ENCODE peak calls at places on chromosome 10, in eight cellular contexts. One of them, this sample, is unnamed.

GRCh38 chr10:43110318-43111071 is 27.8 kb upstream of the CSGALNACT2 start:
- DNase-seq in cerebellar cortex: no peak
- DNase-seq in HCT116: no peak
- DNase-seq in astrocyte of the hippocampus: peak; percentile 52
- DNase-seq in Right ventricle myocardium superior: peak; percentile 65
- DNase-seq in stimulated activated CD4-positive, alpha-beta T cell treated with anti-CD3 and anti-CD28 coated beads, Interleukin-2, amount 100 ng/mL, for 24 hours: no peak
- DNase-seq in NCI-H2171 treated with DMSO at 0.1 percent for 48 hours: no peak
- DNase-seq in activated CD4-positive, CD25-positive, alpha-beta regulatory T cell treated with anti-CD3 and anti-CD28 coated beads, Interleukin-2, amount 50 U/mL, for 16 hours: no peak
- DNase-seq in this sample: peak; percentile 75

GRCh38 chr10:21488246-21488953 is 37.1 kb downstream of the SKIDA1 start:
- DNase-seq in stimulated activated CD4-positive, alpha-beta T cell treated with anti-CD3 and anti-CD28 coated beads, Interleukin-2, amount 100 ng/mL, for 24 hours: no peak
- DNase-seq in Right ventricle myocardium superior: no peak
- DNase-seq in cerebellar cortex: no peak
- DNase-seq in activated CD4-positive, CD25-positive, alpha-beta regulatory T cell treated with anti-CD3 and anti-CD28 coated beads, Interleukin-2, amount 50 U/mL, for 16 hours: no peak
- DNase-seq in astrocyte of the hippocampus: peak; percentile 53
- DNase-seq in NCI-H2171 treated with DMSO at 0.1 percent for 48 hours: peak; percentile 72
- DNase-seq in HCT116: no peak
- DNase-seq in this sample: no peak

GRCh38 chr10:17214991-17215781 is 12.9 kb upstream of the VIM start:
- DNase-seq in cerebellar cortex: no peak
- DNase-seq in HCT116: peak; percentile 83
- DNase-seq in NCI-H2171 treated with DMSO at 0.1 percent for 48 hours: no peak
- DNase-seq in activated CD4-positive, CD25-positive, alpha-beta regulatory T cell treated with anti-CD3 and anti-CD28 coated beads, Interleukin-2, amount 50 U/mL, for 16 hours: no peak
- DNase-seq in astrocyte of the hippocampus: peak; percentile 92
- DNase-seq in Right ventricle myocardium superior: no peak
- DNase-seq in stimulated activated CD4-positive, alpha-beta T cell treated with anti-CD3 and anti-CD28 coated beads, Interleukin-2, amount 100 ng/mL, for 24 hours: no peak
- DNase-seq in this sample: no peak

GRCh38 chr10:80530251-80530650 is 7.5 kb upstream of the SH2D4B start:
- DNase-seq in astrocyte of the hippocampus: peak; percentile 27
- DNase-seq in cerebellar cortex: no peak
- DNase-seq in stimulated activated CD4-positive, alpha-beta T cell treated with anti-CD3 and anti-CD28 coated beads, Interleukin-2, amount 100 ng/mL, for 24 hours: peak; percentile 54
- DNase-seq in activated CD4-positive, CD25-positive, alpha-beta regulatory T cell treated with anti-CD3 and anti-CD28 coated beads, Interleukin-2, amount 50 U/mL, for 16 hours: no peak
- DNase-seq in HCT116: peak; percentile 27
- DNase-seq in NCI-H2171 treated with DMSO at 0.1 percent for 48 hours: no peak
- DNase-seq in Right ventricle myocardium superior: no peak
- DNase-seq in this sample: peak; percentile 53

GRCh38 chr10:68871105-68871711 is 29.9 kb upstream of the DDX50 start:
- DNase-seq in Right ventricle myocardium superior: no peak
- DNase-seq in NCI-H2171 treated with DMSO at 0.1 percent for 48 hours: peak; percentile 51
- DNase-seq in activated CD4-positive, CD25-positive, alpha-beta regulatory T cell treated with anti-CD3 and anti-CD28 coated beads, Interleukin-2, amount 50 U/mL, for 16 hours: no peak
- DNase-seq in stimulated activated CD4-positive, alpha-beta T cell treated with anti-CD3 and anti-CD28 coated beads, Interleukin-2, amount 100 ng/mL, for 24 hours: no peak
- DNase-seq in astrocyte of the hippocampus: peak; percentile 72
- DNase-seq in cerebellar cortex: no peak
- DNase-seq in HCT116: no peak
- DNase-seq in this sample: no peak

GRCh38 chr10:104080762-104081161 is 4.9 kb downstream of the COL17A1 start:
- DNase-seq in activated CD4-positive, CD25-positive, alpha-beta regulatory T cell treated with anti-CD3 and anti-CD28 coated beads, Interleukin-2, amount 50 U/mL, for 16 hours: no peak
- DNase-seq in HCT116: peak; percentile 59
- DNase-seq in Right ventricle myocardium superior: no peak
- DNase-seq in astrocyte of the hippocampus: no peak
- DNase-seq in cerebellar cortex: no peak
- DNase-seq in stimulated activated CD4-positive, alpha-beta T cell treated with anti-CD3 and anti-CD28 coated beads, Interleukin-2, amount 100 ng/mL, for 24 hours: no peak
- DNase-seq in NCI-H2171 treated with DMSO at 0.1 percent for 48 hours: peak; percentile 29
- DNase-seq in this sample: no peak

GRCh38 chr10:113441220-113441619 is 111.6 kb upstream of the HABP2 start:
- DNase-seq in astrocyte of the hippocampus: no peak
- DNase-seq in HCT116: no peak
- DNase-seq in activated CD4-positive, CD25-positive, alpha-beta regulatory T cell treated with anti-CD3 and anti-CD28 coated beads, Interleukin-2, amount 50 U/mL, for 16 hours: no peak
- DNase-seq in cerebellar cortex: no peak
- DNase-seq in stimulated activated CD4-positive, alpha-beta T cell treated with anti-CD3 and anti-CD28 coated beads, Interleukin-2, amount 100 ng/mL, for 24 hours: no peak
- DNase-seq in NCI-H2171 treated with DMSO at 0.1 percent for 48 hours: no peak
- DNase-seq in Right ventricle myocardium superior: no peak
- DNase-seq in this sample: no peak

GRCh38 chr10:106515206-106515790 is 649.2 kb downstream of the SORCS1 start:
- DNase-seq in astrocyte of the hippocampus: peak; percentile 71
- DNase-seq in HCT116: no peak
- DNase-seq in cerebellar cortex: no peak
- DNase-seq in stimulated activated CD4-positive, alpha-beta T cell treated with anti-CD3 and anti-CD28 coated beads, Interleukin-2, amount 100 ng/mL, for 24 hours: no peak
- DNase-seq in activated CD4-positive, CD25-positive, alpha-beta regulatory T cell treated with anti-CD3 and anti-CD28 coated beads, Interleukin-2, amount 50 U/mL, for 16 hours: no peak
- DNase-seq in NCI-H2171 treated with DMSO at 0.1 percent for 48 hours: no peak
- DNase-seq in Right ventricle myocardium superior: no peak
- DNase-seq in this sample: no peak

GRCh38 chr10:79434816-79435215 is 10.6 kb downstream of the ZCCHC24 start:
- DNase-seq in stimulated activated CD4-positive, alpha-beta T cell treated with anti-CD3 and anti-CD28 coated beads, Interleukin-2, amount 100 ng/mL, for 24 hours: no peak
- DNase-seq in cerebellar cortex: no peak
- DNase-seq in HCT116: no peak
- DNase-seq in Right ventricle myocardium superior: peak; percentile 54
- DNase-seq in astrocyte of the hippocampus: peak; percentile 76
- DNase-seq in NCI-H2171 treated with DMSO at 0.1 percent for 48 hours: no peak
- DNase-seq in activated CD4-positive, CD25-positive, alpha-beta regulatory T cell treated with anti-CD3 and anti-CD28 coated beads, Interleukin-2, amount 50 U/mL, for 16 hours: no peak
- DNase-seq in this sample: no peak

GRCh38 chr10:86434651-86435050 is 68.1 kb upstream of the GRID1 start:
- DNase-seq in astrocyte of the hippocampus: no peak
- DNase-seq in cerebellar cortex: no peak
- DNase-seq in HCT116: no peak
- DNase-seq in Right ventricle myocardium superior: no peak
- DNase-seq in activated CD4-positive, CD25-positive, alpha-beta regulatory T cell treated with anti-CD3 and anti-CD28 coated beads, Interleukin-2, amount 50 U/mL, for 16 hours: no peak
- DNase-seq in NCI-H2171 treated with DMSO at 0.1 percent for 48 hours: no peak
- DNase-seq in stimulated activated CD4-positive, alpha-beta T cell treated with anti-CD3 and anti-CD28 coated beads, Interleukin-2, amount 100 ng/mL, for 24 hours: no peak
- DNase-seq in this sample: no peak

GRCh38 chr10:29651767-29652166 is 17.0 kb upstream of the SVIL start:
- DNase-seq in stimulated activated CD4-positive, alpha-beta T cell treated with anti-CD3 and anti-CD28 coated beads, Interleukin-2, amount 100 ng/mL, for 24 hours: no peak
- DNase-seq in NCI-H2171 treated with DMSO at 0.1 percent for 48 hours: no peak
- DNase-seq in Right ventricle myocardium superior: no peak
- DNase-seq in activated CD4-positive, CD25-positive, alpha-beta regulatory T cell treated with anti-CD3 and anti-CD28 coated beads, Interleukin-2, amount 50 U/mL, for 16 hours: no peak
- DNase-seq in HCT116: no peak
- DNase-seq in cerebellar cortex: no peak
- DNase-seq in astrocyte of the hippocampus: no peak
- DNase-seq in this sample: no peak

GRCh38 chr10:48496105-48496830 is 108.6 kb downstream of the ARHGAP22 start:
- DNase-seq in astrocyte of the hippocampus: no peak
- DNase-seq in HCT116: no peak
- DNase-seq in Right ventricle myocardium superior: no peak
- DNase-seq in NCI-H2171 treated with DMSO at 0.1 percent for 48 hours: no peak
- DNase-seq in stimulated activated CD4-positive, alpha-beta T cell treated with anti-CD3 and anti-CD28 coated beads, Interleukin-2, amount 100 ng/mL, for 24 hours: no peak
- DNase-seq in activated CD4-positive, CD25-positive, alpha-beta regulatory T cell treated with anti-CD3 and anti-CD28 coated beads, Interleukin-2, amount 50 U/mL, for 16 hours: no peak
- DNase-seq in cerebellar cortex: no peak
- DNase-seq in this sample: no peak

GRCh38 chr10:121079226-121079625 is 228.1 kb downstream of the WDR11 start:
- DNase-seq in cerebellar cortex: no peak
- DNase-seq in stimulated activated CD4-positive, alpha-beta T cell treated with anti-CD3 and anti-CD28 coated beads, Interleukin-2, amount 100 ng/mL, for 24 hours: no peak
- DNase-seq in activated CD4-positive, CD25-positive, alpha-beta regulatory T cell treated with anti-CD3 and anti-CD28 coated beads, Interleukin-2, amount 50 U/mL, for 16 hours: no peak
- DNase-seq in Right ventricle myocardium superior: no peak
- DNase-seq in NCI-H2171 treated with DMSO at 0.1 percent for 48 hours: peak; percentile 30
- DNase-seq in astrocyte of the hippocampus: no peak
- DNase-seq in HCT116: no peak
- DNase-seq in this sample: no peak

GRCh38 chr10:17795807-17796596 is 13.1 kb upstream of the MRC1 start:
- DNase-seq in astrocyte of the hippocampus: no peak
- DNase-seq in HCT116: no peak
- DNase-seq in cerebellar cortex: no peak
- DNase-seq in NCI-H2171 treated with DMSO at 0.1 percent for 48 hours: no peak
- DNase-seq in stimulated activated CD4-positive, alpha-beta T cell treated with anti-CD3 and anti-CD28 coated beads, Interleukin-2, amount 100 ng/mL, for 24 hours: no peak
- DNase-seq in Right ventricle myocardium superior: no peak
- DNase-seq in activated CD4-positive, CD25-positive, alpha-beta regulatory T cell treated with anti-CD3 and anti-CD28 coated beads, Interleukin-2, amount 50 U/mL, for 16 hours: no peak
- DNase-seq in this sample: no peak

GRCh38 chr10:86711237-86711956 is 43.1 kb downstream of the LDB3 start:
- DNase-seq in cerebellar cortex: peak; percentile 87
- DNase-seq in stimulated activated CD4-positive, alpha-beta T cell treated with anti-CD3 and anti-CD28 coated beads, Interleukin-2, amount 100 ng/mL, for 24 hours: peak; percentile 83
- DNase-seq in Right ventricle myocardium superior: peak; percentile 92
- DNase-seq in NCI-H2171 treated with DMSO at 0.1 percent for 48 hours: peak; percentile 63
- DNase-seq in HCT116: peak; percentile 54
- DNase-seq in activated CD4-positive, CD25-positive, alpha-beta regulatory T cell treated with anti-CD3 and anti-CD28 coated beads, Interleukin-2, amount 50 U/mL, for 16 hours: peak; percentile 64
- DNase-seq in astrocyte of the hippocampus: peak; percentile 98
- DNase-seq in this sample: peak; percentile 90